ENCODE peak calls at places on chromosomes 3 and 15, in six cellular contexts. E is uterus; D is mucosa of gallbladder; T is CD8-positive, alpha-beta memory T cell; B is NCI-H1930; A is activated CD8-positive, alpha-beta memory T cell treated with anti-CD3 and anti-CD28 coated beads for 48 hours. H is an unnamed sample.
A peak's percentile ranks its signal among the peaks of the same experiment; 100 is the strongest.

GRCh38 chr3:44000586-44000985 is 241.1 kb upstream of the TOPAZ1 start:
- DNase-seq in E (no peak), D (no peak), T (no peak), B (no peak), A (no peak), H (peak; percentile 42)

GRCh38 chr3:31159331-31160039 is 265.0 kb upstream of the GADL1 start:
- DNase-seq in E (no peak), D (no peak), T (no peak), B (no peak), A (no peak), H (peak; percentile 20)

GRCh38 chr3:118196183-118196582 is 838.5 kb downstream of the IGSF11 start:
- DNase-seq in E (no peak), D (no peak), T (no peak), B (no peak), A (no peak), H (no peak)

GRCh38 chr3:122515856-122516255 is 1.1 kb upstream of the KPNA1 start:
- DNase-seq in E (no peak), D (no peak), T (no peak), B (no peak), A (no peak), H (no peak)

GRCh38 chr15:96359772-96360498 is 29.4 kb downstream of the NR2F2 start:
- DNase-seq in E (peak; percentile 81), D (no peak), T (no peak), B (no peak), A (no peak), H (peak; percentile 51)

GRCh38 chr3:69161587-69162196 is 39.3 kb upstream of the LMOD3 start:
- DNase-seq in E (peak; percentile 17), D (peak; percentile 35), T (peak; percentile 47), B (peak; percentile 12), A (no peak), H (peak; percentile 29)

GRCh38 chr3:183306798-183307671 is 54.0 kb downstream of the B3GNT5 start:
- DNase-seq in E (no peak), D (peak; percentile 94), T (no peak), B (no peak), A (peak; percentile 14), H (peak; percentile 75)

GRCh38 chr3:49900491-49901153 is 3.1 kb downstream of the MST1R start:
- DNase-seq in E (no peak), D (peak; percentile 82), T (no peak), B (no peak), A (no peak), H (no peak)

GRCh38 chr3:175270199-175270837 is 411.2 kb downstream of the NAALADL2 start:
- DNase-seq in E (no peak), D (no peak), T (no peak), B (peak; percentile 92), A (no peak), H (peak; percentile 70)

GRCh38 chr3:10395671-10396070 is 74.8 kb upstream of the SEC13 start:
- DNase-seq in E (no peak), D (no peak), T (peak; percentile 36), B (no peak), A (no peak), H (no peak)

GRCh38 chr3:78907367-78907766 is 860.4 kb downstream of the ROBO1 start:
- DNase-seq in E (no peak), D (no peak), T (no peak), B (no peak), A (no peak), H (peak; percentile 17)

GRCh38 chr15:66772967-66773873 is 71.2 kb downstream of the SMAD6 start:
- DNase-seq in E (peak; percentile 48), D (peak; percentile 65), T (no peak), B (no peak), A (no peak), H (peak; percentile 54)

GRCh38 chr15:98720036-98720435 is 71.7 kb downstream of the IGF1R start:
- DNase-seq in E (no peak), D (no peak), T (no peak), B (no peak), A (no peak), H (no peak)

GRCh38 chr3:187743195-187744141 is 1.8 kb downstream of the BCL6 start:
- DNase-seq in E (peak; percentile 61), D (peak; percentile 40), T (peak; percentile 22), B (no peak), A (peak; percentile 41), H (peak; percentile 75)